ENCODE peak calls at places on chromosome 5, in five cellular contexts. Y, I, F, D and S are unnamed samples. For H3K27me3, the result is how much of the 10 kb centered on the place peaks cover.

GRCh38 chr5:181086410-181087229 is 44.3 kb downstream of the OR2V1 start:
- DNase-seq in F (no peak), I (no peak), Y (no peak), D (no peak), S (no peak)

GRCh38 chr5:80124519-80124918 is 89.4 kb downstream of the THBS4 start:
- DNase-seq in Y (no peak), D (no peak), I (no peak), F (no peak), S (no peak)

GRCh38 chr5:32283539-32284377 is 29.0 kb downstream of the MTMR12 start:
- DNase-seq in F (no peak), Y (peak), D (peak), I (no peak), S (no peak)

GRCh38 chr5:25056846-25057245 is 412.1 kb upstream of the CDH10 start:
- DNase-seq in I (no peak), Y (no peak), F (no peak), D (no peak), S (no peak)

GRCh38 chr5:40871177-40871576 is 30.0 kb downstream of the CARD6 start:
- DNase-seq in F (no peak), D (peak), I (no peak), Y (no peak), S (no peak)

GRCh38 chr5:167565555-167565954 is 725.9 kb upstream of the WWC1 start:
- DNase-seq in Y (peak), F (no peak), I (no peak), D (peak), S (no peak)

GRCh38 chr5:113218200-113218599 is 216.6 kb downstream of the TSSK1B start:
- DNase-seq in I (no peak), Y (no peak), D (no peak), F (peak), S (no peak)

GRCh38 chr5:9869616-9870288 is 239.6 kb upstream of the TAS2R1 start:
- DNase-seq in I (no peak), F (no peak), Y (no peak), D (peak), S (no peak)

GRCh38 chr5:176535101-176535654 is 2.0 kb downstream of the RNF44 start:
- DNase-seq in D (peak), F (no peak), I (peak), Y (no peak), S (no peak)

GRCh38 chr5:176533894-176534611 is 3.1 kb downstream of the RNF44 start:
- DNase-seq in Y (no peak), D (peak), I (no peak), F (no peak), S (no peak)

GRCh38 chr5:176535655-176536131 is 1.5 kb downstream of the RNF44 start:
- DNase-seq in F (no peak), Y (no peak), I (no peak), D (peak), S (peak)

GRCh38 chr5:176533390-176533789 is 3.8 kb downstream of the RNF44 start:
- DNase-seq in I (no peak), Y (no peak), D (no peak), F (no peak), S (no peak)

DNA sequence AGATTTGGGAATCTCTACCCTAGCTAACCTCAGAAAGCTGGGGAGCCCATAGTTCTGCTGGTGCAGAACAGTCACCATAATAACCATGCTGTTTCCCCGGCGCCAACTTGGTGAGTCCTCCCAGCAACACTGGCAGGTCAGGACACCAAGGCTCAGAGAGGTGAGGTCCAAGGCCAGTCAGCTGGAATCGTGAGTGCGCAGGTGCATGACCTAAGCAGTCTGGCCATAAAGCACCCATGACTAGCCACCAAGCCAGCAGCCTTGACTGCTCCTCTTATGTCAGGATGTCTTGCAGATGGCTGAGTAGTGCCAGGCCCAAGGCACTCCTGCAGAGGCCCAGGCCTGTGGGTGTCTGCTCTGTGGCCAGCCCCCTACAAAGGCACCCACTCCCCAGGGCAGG is 2.6 kb downstream of the RNF44 start:
- DNase-seq in I (no peak), F (no peak), Y (no peak), D (peak), S (no peak)
- H3K4me3 ChIP-seq in I (peak), F (no peak), Y (no peak), D (no peak), S (peak)

GRCh38 chr5:170312666-170313065 is 15.1 kb upstream of the LCP2 start:
- DNase-seq in I (peak), D (peak), F (no peak), Y (no peak), S (no peak)

GRCh38 chr5:170315154-170315553 is 17.6 kb upstream of the LCP2 start:
- DNase-seq in I (no peak), Y (no peak), F (peak), D (no peak), S (no peak)

GRCh38 chr5:170314696-170315095 is 17.1 kb upstream of the LCP2 start:
- DNase-seq in F (no peak), Y (no peak), D (no peak), I (no peak), S (no peak)

GRCh38 chr5:170311856-170312405 is 14.4 kb upstream of the LCP2 start:
- DNase-seq in F (no peak), D (no peak), I (no peak), Y (no peak), S (no peak)

GRCh38 chr5:170313344-170313743 is 15.8 kb upstream of the LCP2 start:
- DNase-seq in Y (no peak), I (no peak), D (no peak), F (no peak), S (no peak)
- H3K27me3 ChIP-seq in Y (under half), I (under half), D (under half), F (under half), S (under half)

GRCh38 chr5:138974227-138975063 is 99.3 kb upstream of the LRRTM2 start:
- DNase-seq in D (peak), F (peak), I (no peak), Y (no peak), S (no peak)
- H3K4me3 ChIP-seq in D (peak), F (no peak), I (no peak), Y (no peak), S (no peak)

DNA sequence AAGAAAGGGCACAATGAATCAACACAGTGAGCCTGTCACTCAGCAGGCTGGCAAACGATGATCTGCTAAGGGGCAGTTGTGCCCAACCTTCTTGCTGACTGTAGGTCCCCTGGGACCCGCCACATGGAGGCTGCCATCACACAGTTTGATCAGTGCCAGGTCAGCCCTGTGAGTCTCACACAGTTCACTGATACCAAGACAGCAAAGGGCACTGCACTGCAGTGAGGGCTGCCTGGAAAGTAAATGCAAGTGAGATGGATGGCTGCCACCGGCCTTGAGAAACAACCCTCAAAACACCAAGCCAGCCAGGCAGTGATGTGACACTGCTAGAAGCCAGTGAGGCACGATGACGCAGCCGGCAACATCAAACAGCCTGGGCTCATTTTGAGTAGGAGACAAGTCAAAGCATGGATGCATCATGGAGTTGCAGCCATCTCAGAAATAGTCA is 30.3 kb downstream of the FOXD1 start:
- DNase-seq in I (no peak), F (no peak), Y (no peak), D (peak), S (no peak)
- H3K27me3 ChIP-seq in I (under half), F (half or more), Y (under half), D (under half), S (under half)

GRCh38 chr5:145979270-145980223 is 43.2 kb downstream of the SH3RF2 start:
- DNase-seq in I (no peak), F (no peak), Y (no peak), D (no peak), S (no peak)
- H3K4me3 ChIP-seq in I (no peak), F (no peak), Y (no peak), D (no peak), S (no peak)

GRCh38 chr5:43006411-43007202 is 33.5 kb downstream of the ANXA2R start:
- DNase-seq in D (peak), F (no peak), Y (no peak), I (no peak), S (no peak)
- H3K27me3 ChIP-seq in D (under half), F (half or more), Y (under half), I (under half), S (under half)